ENCODE peak calls at places on chromosomes 12 and 14, in five cellular contexts. L, C, G, Y and T are unnamed samples.
A peak's percentile ranks its signal among the peaks of the same experiment; 100 is the strongest.

GRCh38 chr12:124995200-124995961 is 1.9 kb downstream of the BRI3BP start:
- DNase-seq in L (no peak), C (no peak), G (no peak), Y (no peak), T (no peak)

GRCh38 chr14:70139384-70139783 is 49.4 kb downstream of the SLC8A3 start:
- DNase-seq in L (no peak), C (no peak), G (no peak), Y (no peak), T (no peak)

GRCh38 chr14:66624319-66624937 is 116.5 kb downstream of the GPHN start:
- DNase-seq in L (peak; percentile 26), C (peak; percentile 21), G (peak; percentile 68), Y (peak; percentile 34), T (peak; percentile 58)

GRCh38 chr12:49428652-49429549 is 61.6 kb downstream of the SPATS2 start:
- DNase-seq in L (no peak), C (peak; percentile 3), G (peak; percentile 46), Y (peak; percentile 63), T (peak; percentile 75)

GRCh38 chr14:27184371-27184901 is 586.6 kb upstream of the NOVA1 start:
- DNase-seq in L (no peak), C (peak; percentile 13), G (no peak), Y (no peak), T (peak; percentile 87)

GRCh38 chr12:131829351-131829794 is 1.2 kb downstream of the MMP17 start:
- DNase-seq in L (no peak), C (peak; percentile 60), G (no peak), Y (peak; percentile 14), T (peak; percentile 40)

GRCh38 chr12:121568971-121569808 is 11.6 kb downstream of the KDM2B start:
- DNase-seq in L (no peak), C (no peak), G (no peak), Y (no peak), T (no peak)

GRCh38 chr12:74770552-74770951 is 232.9 kb downstream of the ATXN7L3B start:
- DNase-seq in L (no peak), C (no peak), G (no peak), Y (no peak), T (no peak)

GRCh38 chr12:70290126-70290525 is 46.9 kb downstream of the CNOT2 start:
- DNase-seq in L (no peak), C (no peak), G (no peak), Y (no peak), T (no peak)

GRCh38 chr12:12474471-12474928 is 88.2 kb downstream of the DUSP16 start:
- DNase-seq in L (no peak), C (no peak), G (no peak), Y (no peak), T (no peak)

GRCh38 chr12:49201595-49202295 is 12.9 kb upstream of the TUBA1A start:
- DNase-seq in L (peak; percentile 37), C (peak; percentile 79), G (peak; percentile 22), Y (peak; percentile 80), T (peak; percentile 10)

GRCh38 chr12:107144990-107145389 is 51.6 kb upstream of the CRY1 start:
- DNase-seq in L (no peak), C (no peak), G (no peak), Y (no peak), T (no peak)